ENCODE peak calls at places on chromosomes 2 and 18, in seven cellular contexts. R is T-helper 9 cell; D is upper lobe of left lung; B is Peyer's patch; M is LHCN-M2; C is stimulated activated naive CD8-positive, alpha-beta T cell treated with anti-CD3 and anti-CD28 coated beads, Interleukin-15, Interleukin-2, amounts not matched to agents 100 U/mL and 50 U/mL, for 24 hours; E is mammary epithelial cell. J is an unnamed sample.

GRCh38 chr2:168600970-168601369 is 144.9 kb downstream of the CERS6 start:
- DNase-seq in R (no peak), D (no peak), B (no peak), M (no peak), C (no peak), E (no peak), J (no peak)

GRCh38 chr2:181457121-181457740 is at the start of gene ITGA4:
- DNase-seq in R (peak; percentile 77), D (peak; percentile 96), B (peak; percentile 82), M (peak; percentile 77), C (peak; percentile 91), E (peak; percentile 75), J (peak; percentile 84)

GRCh38 chr18:56168049-56168781 is 470.2 kb downstream of the TXNL1 start:
- DNase-seq in R (no peak), D (no peak), B (no peak), M (peak; percentile 48), C (no peak), E (peak; percentile 72), J (peak; percentile 73)

GRCh38 chr2:26558271-26559043 is 80.5 kb upstream of the OTOF start:
- DNase-seq in R (no peak), D (peak; percentile 47), B (no peak), M (no peak), C (no peak), E (no peak), J (no peak)

GRCh38 chr2:65390134-65390533 is 42.3 kb downstream of the SPRED2 start:
- DNase-seq in R (no peak), D (no peak), B (peak; percentile 53), M (no peak), C (peak; percentile 49), E (peak; percentile 57), J (no peak)

GRCh38 chr2:157428500-157429175 is 15.3 kb downstream of the CYTIP start:
- DNase-seq in R (no peak), D (no peak), B (no peak), M (no peak), C (no peak), E (no peak), J (no peak)

GRCh38 chr18:63681449-63682381 is 20.0 kb upstream of the SERPINB3 start:
- DNase-seq in R (no peak), D (no peak), B (no peak), M (no peak), C (no peak), E (no peak), J (no peak)

GRCh38 chr2:48118895-48119294 is 212.6 kb upstream of the FBXO11 start:
- DNase-seq in R (no peak), D (no peak), B (no peak), M (no peak), C (no peak), E (no peak), J (no peak)

GRCh38 chr2:56248965-56249742 is 65.4 kb downstream of the CCDC85A start:
- DNase-seq in R (no peak), D (no peak), B (no peak), M (no peak), C (no peak), E (no peak), J (peak; percentile 22)

GRCh38 chr2:209125291-209125690 is 298.6 kb upstream of the MAP2 start:
- DNase-seq in R (no peak), D (no peak), B (no peak), M (no peak), C (no peak), E (no peak), J (no peak)

GRCh38 chr2:9139491-9140443 is 66.8 kb upstream of the ASAP2 start:
- DNase-seq in R (peak; percentile 52), D (peak; percentile 76), B (peak; percentile 28), M (peak; percentile 46), C (peak; percentile 82), E (peak; percentile 31), J (peak; percentile 41)

GRCh38 chr2:60456115-60456770 is 97.2 kb downstream of the BCL11A start:
- DNase-seq in R (no peak), D (no peak), B (no peak), M (no peak), C (no peak), E (no peak), J (no peak)